ENCODE peak calls at places on chromosomes 1 and 21, in ten cellular contexts. M is stimulated activated CD4-positive, alpha-beta T cell treated with anti-CD3 and anti-CD28 coated beads, Interleukin-2, amount 100 ng/mL, for 48 hours; V is Kasumi-1; Q is sigmoid colon; K is retina; Y is stomach; R is brain microvascular endothelial cell; W is HL-60; J is SK-MEL-5; Z is cardiac fibroblast. G is an unnamed sample.
A peak's percentile ranks its signal among the peaks of the same experiment; 100 is the strongest.

GRCh38 chr21:28454978-28455600 is 537.6 kb downstream of the LTN1 start:
- DNase-seq in Y (no peak), W (no peak), M (no peak), Z (peak; percentile 58), V (no peak), J (no peak), K (no peak), R (no peak), Q (no peak), G (no peak)

GRCh38 chr1:155202731-155203515 is 4.8 kb downstream of the THBS3 start:
- DNase-seq in J (no peak), R (no peak), K (no peak), W (no peak), Z (no peak), M (no peak), Y (no peak), V (no peak), Q (no peak), G (no peak)

GRCh38 chr21:42590431-42591131 is 62.8 kb upstream of the PDE9A start:
- DNase-seq in Q (no peak), R (no peak), Z (no peak), J (no peak), M (no peak), Y (no peak), K (no peak), W (no peak), V (peak; percentile 80), G (no peak)

GRCh38 chr1:97943354-97943753 is 22.5 kb upstream of the DPYD start:
- DNase-seq in R (peak; percentile 66), J (no peak), K (no peak), Z (peak; percentile 77), Q (no peak), Y (no peak), V (no peak), M (no peak), W (no peak), G (peak; percentile 55)

GRCh38 chr1:22621761-22622160 is 14.7 kb upstream of the C1QA start:
- DNase-seq in Z (no peak), K (no peak), J (no peak), W (no peak), Y (no peak), M (no peak), R (no peak), Q (no peak), V (no peak), G (no peak)

GRCh38 chr1:27557596-27558340 is 46.2 kb downstream of the AHDC1 start:
- DNase-seq in Y (peak; percentile 65), W (no peak), R (no peak), V (no peak), J (no peak), K (no peak), Z (no peak), Q (peak; percentile 69), M (no peak), G (no peak)

GRCh38 chr21:34834852-34835501 is 166.2 kb downstream of the CLIC6 start:
- DNase-seq in J (no peak), Y (no peak), R (no peak), Q (no peak), M (no peak), K (no peak), Z (no peak), W (peak; percentile 12), V (no peak), G (no peak)

GRCh38 chr1:183349201-183349711 is 68.9 kb downstream of the NMNAT2 start:
- DNase-seq in Z (peak; percentile 45), J (peak; percentile 35), Y (no peak), K (peak; percentile 64), Q (peak; percentile 76), V (no peak), R (peak; percentile 19), W (no peak), M (no peak), G (no peak)

GRCh38 chr1:43221256-43221778 is 48.5 kb upstream of the TMEM125 start:
- DNase-seq in K (no peak), V (no peak), Y (no peak), Z (no peak), W (no peak), M (no peak), J (no peak), R (no peak), Q (no peak), G (no peak)

GRCh38 chr1:20185834-20186782 is at the start of the genes PLA2G2C and UBXN10:
- DNase-seq in Y (peak; percentile 37), V (no peak), Q (peak; percentile 95), Z (no peak), J (no peak), M (peak; percentile 70), W (no peak), K (peak; percentile 68), R (no peak), G (peak; percentile 61)

GRCh38 chr1:58939666-58940370 is 156.0 kb upstream of the JUN start:
- DNase-seq in M (no peak), Q (no peak), R (no peak), K (no peak), W (no peak), V (no peak), J (no peak), Z (no peak), Y (no peak), G (no peak)

GRCh38 chr1:206445116-206445515 is 25.2 kb upstream of the IKBKE start:
- DNase-seq in J (no peak), Q (no peak), K (no peak), Y (no peak), W (no peak), M (no peak), V (no peak), Z (no peak), R (no peak), G (no peak)

GRCh38 chr21:38956791-38957571 is 151.3 kb downstream of the ETS2 start:
- DNase-seq in R (no peak), K (no peak), V (peak; percentile 25), Q (no peak), J (no peak), Z (no peak), Y (peak; percentile 61), M (no peak), W (peak; percentile 22), G (no peak)

GRCh38 chr1:159916240-159917051 is 8.9 kb downstream of the TAGLN2 start:
- DNase-seq in R (peak; percentile 89), V (no peak), K (peak; percentile 56), M (no peak), Q (no peak), W (no peak), J (peak; percentile 47), Z (peak; percentile 75), Y (peak; percentile 60), G (peak; percentile 58)

GRCh38 chr1:115168026-115168425 is 78.7 kb upstream of the TSPAN2 start:
- DNase-seq in V (no peak), Q (no peak), M (no peak), Z (no peak), K (no peak), J (no peak), W (no peak), R (no peak), Y (no peak), G (no peak)

GRCh38 chr1:8082945-8083344 is 56.8 kb upstream of the ERRFI1 start:
- DNase-seq in K (no peak), V (no peak), W (no peak), Z (peak; percentile 92), R (peak; percentile 56), J (no peak), Q (no peak), Y (no peak), M (no peak), G (no peak)